ENCODE peak calls at places on chromosomes 3 and 15, in four cellular contexts. P is tibial nerve, H is cardiac muscle cell, I is left ventricle myocardium inferior. J is an unnamed sample.

GRCh38 chr3:69442771-69443197 is 56.9 kb upstream of the FRMD4B start:
- DNase-seq in P (no peak), H (no peak), I (no peak), J (no peak)

GRCh38 chr15:52427804-52428203 is 100.9 kb downstream of the MYO5A start:
- DNase-seq in P (no peak), H (peak; percentile 87), I (peak; percentile 41), J (no peak)

GRCh38 chr15:77542491-77543001 is 90.2 kb downstream of the LINGO1 start:
- DNase-seq in P (no peak), H (no peak), I (no peak), J (no peak)

GRCh38 chr3:11995061-11995460 is 9.1 kb upstream of the SYN2 start:
- DNase-seq in P (no peak), H (no peak), I (no peak), J (no peak)

GRCh38 chr3:37626722-37627565 is 234.7 kb upstream of the CTDSPL start:
- DNase-seq in P (no peak), H (no peak), I (no peak), J (no peak)

GRCh38 chr3:183372911-183373310 is 55.5 kb downstream of the MCF2L2 start:
- DNase-seq in P (no peak), H (no peak), I (no peak), J (no peak)

GRCh38 chr3:196990654-196991053 is 22.0 kb upstream of the PIGZ start:
- DNase-seq in P (no peak), H (no peak), I (peak; percentile 1), J (no peak)

GRCh38 chr3:158105124-158105709 is 1.0 kb downstream of the SHOX2 start:
- DNase-seq in P (no peak), H (no peak), I (no peak), J (no peak)

GRCh38 chr3:120561251-120562045 is 34.7 kb upstream of the NDUFB4 start:
- DNase-seq in P (peak; percentile 58), H (peak; percentile 83), I (peak; percentile 66), J (no peak)

GRCh38 chr3:45272411-45272810 is 46.3 kb upstream of the TMEM158 start:
- DNase-seq in P (no peak), H (no peak), I (no peak), J (no peak)

GRCh38 chr15:50109086-50109987 is 9.7 kb downstream of the ATP8B4 start:
- DNase-seq in P (no peak), H (peak; percentile 21), I (no peak), J (no peak)

GRCh38 chr3:96449803-96450202 is 364.6 kb upstream of the EPHA6 start:
- DNase-seq in P (no peak), H (no peak), I (no peak), J (peak; percentile 6)

GRCh38 chr3:130733236-130733884 is 13.3 kb downstream of the PIK3R4 start:
- DNase-seq in P (no peak), H (peak; percentile 63), I (no peak), J (no peak)

GRCh38 chr3:130729154-130729553 is 17.5 kb downstream of the PIK3R4 start:
- DNase-seq in P (no peak), H (no peak), I (no peak), J (no peak)

GRCh38 chr3:130725746-130726145 is 20.9 kb downstream of the PIK3R4 start:
- DNase-seq in P (no peak), H (no peak), I (no peak), J (no peak)

GRCh38 chr3:130731817-130732216 is 14.8 kb downstream of the PIK3R4 start:
- DNase-seq in P (no peak), H (no peak), I (no peak), J (no peak)

GRCh38 chr3:130728037-130728436 is 18.6 kb downstream of the PIK3R4 start:
- DNase-seq in P (no peak), H (no peak), I (no peak), J (no peak)
- H3K27ac ChIP-seq in P (peak overlapping the region; percentile 86), H (no peak overlapping the region), I (peak overlapping the region; percentile 84), J (peak overlapping the region; percentile 82)

DNA sequence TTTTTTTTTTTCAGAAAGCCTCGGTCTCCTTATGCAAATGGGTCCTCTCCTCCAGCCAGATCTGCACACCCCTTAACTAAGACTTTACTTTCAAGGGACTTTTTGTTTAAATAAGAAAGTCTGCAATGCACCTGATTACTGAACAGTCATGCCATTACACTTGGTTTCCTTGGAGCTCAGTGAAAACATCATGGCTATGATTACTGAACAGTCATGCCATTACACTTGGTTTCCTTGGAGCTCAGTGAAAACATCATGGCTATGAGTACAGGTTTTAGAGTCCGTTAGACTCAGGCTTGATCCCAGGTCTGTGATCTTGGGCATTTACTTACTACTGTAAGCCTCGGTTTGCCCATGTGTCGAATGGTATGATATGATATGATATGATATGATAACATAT is 10.1 kb downstream of the ENTPD3 start:
- DNase-seq in P (no peak), H (no peak), I (no peak), J (no peak)
- H3K27ac ChIP-seq in P (no peak overlapping the region), H (no peak overlapping the region), I (no peak overlapping the region), J (no peak overlapping the region)

GRCh38 chr3:15014606-15015328 is 50.3 kb downstream of the MRPS25 start:
- DNase-seq in P (no peak), H (peak; percentile 12), I (no peak), J (no peak)

GRCh38 chr3:15007681-15008141 is 57.4 kb downstream of the MRPS25 start:
- DNase-seq in P (no peak), H (peak; percentile 87), I (no peak), J (no peak)

GRCh38 chr3:15010664-15011063 is 54.5 kb downstream of the MRPS25 start:
- DNase-seq in P (no peak), H (no peak), I (no peak), J (no peak)

GRCh38 chr3:15009156-15009555 is 56.0 kb downstream of the MRPS25 start:
- DNase-seq in P (no peak), H (no peak), I (no peak), J (no peak)

GRCh38 chr3:15011174-15011573 is 53.9 kb downstream of the MRPS25 start:
- DNase-seq in P (no peak), H (no peak), I (no peak), J (no peak)
- H3K27ac ChIP-seq in P (no peak overlapping the region), H (no peak overlapping the region), I (no peak overlapping the region), J (no peak overlapping the region)

DNA sequence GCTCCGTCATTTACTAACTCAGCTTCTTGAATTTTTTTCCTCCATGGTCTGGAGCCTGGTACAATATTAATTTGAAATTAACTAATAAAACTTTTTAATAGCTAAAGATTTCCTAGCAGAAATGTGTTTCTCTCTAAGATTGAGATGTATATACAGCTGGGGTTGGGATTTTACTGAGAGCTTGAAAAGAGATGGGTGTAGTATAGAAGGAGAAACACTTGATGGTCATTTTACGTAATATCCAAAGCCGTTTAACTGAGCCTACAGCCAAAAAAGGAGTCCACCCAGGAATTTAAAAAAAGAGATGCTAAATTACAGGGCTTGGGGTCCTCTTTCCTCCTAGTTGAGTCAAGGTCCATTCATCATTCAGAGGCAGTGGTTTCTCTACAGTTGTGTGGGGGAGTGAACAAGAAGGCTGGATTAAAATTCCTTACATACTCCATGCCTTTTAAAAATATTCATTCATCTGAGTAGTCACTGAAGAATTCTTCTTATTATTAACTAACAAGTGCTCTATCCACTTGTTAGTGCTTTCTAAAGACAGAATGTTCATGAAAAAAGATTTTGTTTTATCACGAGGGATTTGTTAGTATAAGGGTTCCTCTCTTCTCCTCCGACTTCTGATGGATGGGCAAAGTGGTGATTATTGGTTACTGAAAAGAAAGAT is 255.3 kb upstream of the IL12A start:
- DNase-seq in P (no peak), H (peak; percentile 67), I (no peak), J (no peak)
- H3K27ac ChIP-seq in P (no peak overlapping the region), H (peak overlapping the region; percentile 95), I (peak overlapping the region; percentile 50), J (no peak overlapping the region)

GRCh38 chr15:95162521-95162920 is 931.2 kb downstream of the MCTP2 start:
- DNase-seq in P (no peak), H (no peak), I (no peak), J (no peak)
- H3K27ac ChIP-seq in P (peak overlapping the region; percentile 68), H (no peak overlapping the region), I (peak overlapping the region; percentile 47), J (no peak overlapping the region)

GRCh38 chr3:134354612-134355275 is 19.5 kb downstream of the AMOTL2 start:
- DNase-seq in P (no peak), H (no peak), I (no peak), J (no peak)

GRCh38 chr3:134353831-134354611 is 20.2 kb downstream of the AMOTL2 start:
- DNase-seq in P (no peak), H (no peak), I (no peak), J (no peak)

GRCh38 chr3:134351421-134351820 is 22.8 kb downstream of the AMOTL2 start:
- DNase-seq in P (no peak), H (peak; percentile 47), I (peak; percentile 47), J (no peak)

GRCh38 chr3:134352031-134352671 is 22.1 kb downstream of the AMOTL2 start:
- DNase-seq in P (no peak), H (peak; percentile 61), I (no peak), J (no peak)

DNA sequence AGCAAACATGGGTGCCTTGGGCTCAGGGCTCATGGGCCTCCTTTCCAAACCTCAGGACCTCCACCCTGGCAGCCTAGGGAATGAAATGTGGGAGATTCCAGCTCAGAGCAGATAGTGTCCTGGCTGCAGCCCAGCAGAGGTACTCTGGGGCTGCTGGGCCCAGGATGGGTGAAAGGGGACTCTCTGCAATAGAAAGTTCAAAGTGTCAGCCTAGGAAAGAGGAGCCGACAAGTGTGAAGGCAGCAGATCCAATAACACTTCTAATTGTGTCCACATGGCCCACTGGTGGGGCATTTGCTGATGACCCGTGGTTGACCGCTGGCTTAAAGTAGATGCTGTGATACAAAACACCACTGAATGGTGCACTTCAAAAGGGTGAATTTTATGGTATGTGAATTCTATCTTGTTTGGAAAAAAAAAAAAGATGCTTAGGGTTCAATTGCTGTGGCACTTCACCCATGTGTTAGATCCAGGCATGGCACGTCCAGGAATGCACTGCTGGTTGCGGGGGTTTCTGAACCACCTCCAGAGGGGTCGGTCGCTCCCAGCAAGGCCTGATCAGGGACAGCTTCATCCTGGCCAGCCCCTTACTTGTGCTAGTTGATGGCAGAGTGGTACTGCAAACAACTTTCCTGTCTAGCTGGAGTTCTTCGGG is 20.9 kb downstream of the AMOTL2 start:
- DNase-seq in P (no peak), H (no peak), I (no peak), J (no peak)
- H3K27ac ChIP-seq in P (peak overlapping the region; percentile 98), H (peak overlapping the region; percentile 43), I (peak overlapping the region; percentile 39), J (no peak overlapping the region)

DNA sequence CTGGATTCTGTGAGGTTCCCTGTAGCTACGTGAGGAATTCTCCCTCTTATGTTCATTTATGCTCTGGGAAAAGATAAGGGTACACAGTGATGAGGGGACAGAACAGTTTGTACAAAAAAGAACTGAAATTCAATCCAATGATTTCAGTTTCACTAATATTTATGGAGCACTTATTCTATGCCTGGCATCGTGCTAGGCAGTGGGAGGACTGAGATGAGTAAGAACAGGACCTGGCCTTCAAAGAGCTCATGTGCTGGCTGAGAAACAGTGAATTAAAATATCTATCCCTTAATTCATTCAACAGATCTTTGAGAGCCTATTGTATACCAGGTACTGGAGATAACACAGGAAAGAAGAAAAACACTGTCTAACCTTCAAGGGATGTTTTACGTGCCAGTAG is 22.2 kb downstream of the SSR3 start:
- DNase-seq in P (no peak), H (no peak), I (no peak), J (no peak)
- H3K27ac ChIP-seq in P (peak overlapping the region; percentile 20), H (no peak overlapping the region), I (peak overlapping the region; percentile 79), J (no peak overlapping the region)

DNA sequence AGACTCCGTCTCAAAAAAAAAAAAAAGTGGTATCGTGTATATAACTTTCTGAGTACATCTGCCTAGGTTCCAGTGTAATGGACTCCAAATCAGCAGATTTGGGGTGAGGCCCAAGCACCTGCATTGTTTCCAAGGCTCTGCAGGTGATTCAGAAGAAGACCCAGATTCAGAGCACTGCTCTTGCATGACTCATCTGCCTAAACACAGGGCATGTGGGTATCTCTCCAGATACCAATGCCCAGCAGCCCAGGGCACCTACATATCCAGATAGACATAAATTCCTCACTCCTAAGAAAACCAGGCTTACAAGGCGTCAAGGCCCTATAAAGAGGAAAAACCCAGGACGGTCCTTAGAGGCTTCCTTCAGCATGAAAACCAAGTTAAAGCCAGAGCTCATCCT is 24.3 kb downstream of the NDUFAF1 start:
- DNase-seq in P (no peak), H (no peak), I (no peak), J (no peak)
- H3K27ac ChIP-seq in P (no peak overlapping the region), H (no peak overlapping the region), I (no peak overlapping the region), J (no peak overlapping the region)